ENCODE peak calls at places on chromosomes 11 and 22, in five cellular contexts. One of them, this sample, is unnamed. For H3K4me1, the result is how much of the 10 kb centered on the place peaks cover.

GRCh38 chr11:65560555-65561418 is 2.6 kb upstream of the LTBP3 start:
- DNase-seq in breast epithelium: no peak
- DNase-seq in tibial nerve: no peak
- DNase-seq in body of pancreas: peak
- DNase-seq in heart left ventricle: no peak
- DNase-seq in this sample: peak

GRCh38 chr11:13051257-13051656 is 42.1 kb downstream of the RASSF10 start:
- DNase-seq in heart left ventricle: no peak
- DNase-seq in body of pancreas: no peak
- DNase-seq in breast epithelium: no peak
- DNase-seq in tibial nerve: no peak
- DNase-seq in this sample: no peak

GRCh38 chr11:94728541-94728940 is 39.6 kb upstream of the AMOTL1 start:
- DNase-seq in heart left ventricle: no peak
- DNase-seq in body of pancreas: no peak
- DNase-seq in breast epithelium: no peak
- DNase-seq in tibial nerve: no peak
- DNase-seq in this sample: no peak

GRCh38 chr11:69089258-69089657 is 40.5 kb downstream of the TPCN2 start:
- DNase-seq in tibial nerve: no peak
- DNase-seq in breast epithelium: no peak
- DNase-seq in body of pancreas: peak
- DNase-seq in heart left ventricle: peak
- DNase-seq in this sample: no peak

GRCh38 chr11:95977534-95978174 is 53.7 kb upstream of the MTMR2 start:
- DNase-seq in breast epithelium: no peak
- DNase-seq in tibial nerve: no peak
- DNase-seq in body of pancreas: no peak
- DNase-seq in heart left ventricle: no peak
- DNase-seq in this sample: no peak

GRCh38 chr22:32311551-32312071 is 46.1 kb upstream of the RFPL3 start:
- DNase-seq in breast epithelium: no peak
- DNase-seq in heart left ventricle: no peak
- DNase-seq in body of pancreas: no peak
- DNase-seq in tibial nerve: no peak
- DNase-seq in this sample: no peak

GRCh38 chr11:45282070-45282469 is 4.1 kb downstream of the SYT13 start:
- DNase-seq in body of pancreas: no peak
- DNase-seq in breast epithelium: no peak
- DNase-seq in tibial nerve: no peak
- DNase-seq in heart left ventricle: no peak
- DNase-seq in this sample: peak

GRCh38 chr22:19407649-19408606 is 23.6 kb downstream of the HIRA start:
- DNase-seq in body of pancreas: peak
- DNase-seq in tibial nerve: no peak
- DNase-seq in heart left ventricle: no peak
- DNase-seq in breast epithelium: no peak
- DNase-seq in this sample: no peak

GRCh38 chr11:111063711-111064110 is 181.8 kb upstream of the POU2AF2 start:
- DNase-seq in body of pancreas: no peak
- DNase-seq in heart left ventricle: no peak
- DNase-seq in tibial nerve: no peak
- DNase-seq in breast epithelium: no peak
- DNase-seq in this sample: no peak

GRCh38 chr22:46619240-46619829 is 851 bp upstream of the GRAMD4 start:
- DNase-seq in breast epithelium: no peak
- DNase-seq in tibial nerve: no peak
- DNase-seq in heart left ventricle: no peak
- DNase-seq in body of pancreas: no peak
- DNase-seq in this sample: no peak

GRCh38 chr11:80718611-80719291 is 1277.9 kb upstream of the TENM4 start:
- DNase-seq in tibial nerve: no peak
- DNase-seq in heart left ventricle: no peak
- DNase-seq in breast epithelium: no peak
- DNase-seq in body of pancreas: no peak
- DNase-seq in this sample: no peak

GRCh38 chr11:72625746-72626636 is 48.2 kb downstream of the PDE2A start:
- DNase-seq in tibial nerve: peak
- DNase-seq in breast epithelium: peak
- DNase-seq in heart left ventricle: peak
- DNase-seq in body of pancreas: peak
- DNase-seq in this sample: peak

GRCh38 chr11:88068848-88069554 is 106.2 kb downstream of the RAB38 start:
- DNase-seq in tibial nerve: no peak
- DNase-seq in body of pancreas: no peak
- DNase-seq in heart left ventricle: peak
- DNase-seq in breast epithelium: no peak
- DNase-seq in this sample: no peak

GRCh38 chr11:103322861-103323260 is 213.6 kb downstream of the DYNC2H1 start:
- DNase-seq in body of pancreas: no peak
- DNase-seq in heart left ventricle: no peak
- DNase-seq in tibial nerve: no peak
- DNase-seq in breast epithelium: no peak
- DNase-seq in this sample: no peak

GRCh38 chr11:63866211-63866610 is 27.3 kb downstream of the MARK2 start:
- DNase-seq in tibial nerve: peak
- DNase-seq in body of pancreas: peak
- DNase-seq in heart left ventricle: no peak
- DNase-seq in breast epithelium: no peak
- DNase-seq in this sample: peak

GRCh38 chr11:129109701-129110100 is 82.4 kb downstream of the ARHGAP32 start:
- DNase-seq in tibial nerve: no peak
- DNase-seq in body of pancreas: no peak
- DNase-seq in heart left ventricle: no peak
- DNase-seq in breast epithelium: no peak
- DNase-seq in this sample: no peak

GRCh38 chr11:45082744-45083543 is 63.5 kb upstream of the PRDM11 start:
- DNase-seq in heart left ventricle: no peak
- DNase-seq in breast epithelium: no peak
- DNase-seq in body of pancreas: no peak
- DNase-seq in tibial nerve: no peak
- DNase-seq in this sample: no peak

GRCh38 chr11:117915219-117915618 is 14.0 kb downstream of the TMPRSS13 start:
- DNase-seq in breast epithelium: peak
- DNase-seq in heart left ventricle: no peak
- DNase-seq in tibial nerve: no peak
- DNase-seq in body of pancreas: no peak
- DNase-seq in this sample: no peak

GRCh38 chr11:96082002-96082899 is 158.3 kb upstream of the MTMR2 start:
- DNase-seq in tibial nerve: no peak
- DNase-seq in heart left ventricle: no peak
- DNase-seq in body of pancreas: no peak
- DNase-seq in breast epithelium: no peak
- DNase-seq in this sample: no peak

GRCh38 chr22:19678949-19679348 is 35.4 kb upstream of the SEPTIN5 start:
- DNase-seq in body of pancreas: no peak
- DNase-seq in tibial nerve: no peak
- DNase-seq in heart left ventricle: no peak
- DNase-seq in breast epithelium: peak
- DNase-seq in this sample: no peak

GRCh38 chr11:110908401-110909106 is 196.3 kb upstream of the ARHGAP20 start:
- DNase-seq in heart left ventricle: no peak
- DNase-seq in breast epithelium: no peak
- DNase-seq in body of pancreas: no peak
- DNase-seq in tibial nerve: no peak
- DNase-seq in this sample: no peak

GRCh38 chr11:7167976-7168740 is 79.4 kb downstream of the RBMXL2 start:
- DNase-seq in breast epithelium: no peak
- DNase-seq in body of pancreas: no peak
- DNase-seq in tibial nerve: no peak
- DNase-seq in heart left ventricle: no peak
- DNase-seq in this sample: no peak

GRCh38 chr11:88886796-88887195 is 179.0 kb downstream of the GRM5 start:
- DNase-seq in tibial nerve: no peak
- DNase-seq in body of pancreas: no peak
- DNase-seq in breast epithelium: no peak
- DNase-seq in heart left ventricle: no peak
- DNase-seq in this sample: no peak

GRCh38 chr11:22192289-22192641 is 620 bp upstream of the ANO5 start:
- DNase-seq in body of pancreas: peak
- DNase-seq in breast epithelium: no peak
- DNase-seq in heart left ventricle: no peak
- DNase-seq in tibial nerve: no peak
- DNase-seq in this sample: peak

GRCh38 chr22:20280866-20281265 is 12.7 kb upstream of the RTN4R start:
- DNase-seq in tibial nerve: no peak
- DNase-seq in body of pancreas: no peak
- DNase-seq in breast epithelium: no peak
- DNase-seq in heart left ventricle: no peak
- DNase-seq in this sample: no peak

DNA sequence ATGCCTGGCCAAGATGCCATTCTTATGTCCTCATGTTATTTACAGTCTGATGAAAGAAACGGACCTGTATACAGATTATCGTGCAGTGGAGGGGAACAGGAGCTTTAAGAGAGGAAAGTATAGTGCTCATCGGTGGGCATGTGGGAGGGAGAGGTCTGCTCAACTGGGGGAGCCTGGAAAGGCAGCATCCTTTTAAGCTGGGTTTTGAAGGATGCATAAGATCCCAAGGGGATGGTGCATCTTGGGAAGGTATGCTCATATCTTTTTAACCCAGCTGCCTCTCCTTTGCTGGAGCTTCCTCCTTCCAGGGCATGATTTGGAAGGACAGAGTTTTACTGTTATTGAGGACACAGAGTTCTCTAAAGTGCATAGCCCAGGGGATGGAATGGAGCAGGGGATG is 34.8 kb downstream of the MIAT start:
- DNase-seq in breast epithelium: no peak
- DNase-seq in body of pancreas: no peak
- DNase-seq in tibial nerve: no peak
- DNase-seq in heart left ventricle: no peak
- DNase-seq in this sample: no peak
- TF ChIP-seq POLR2A in breast epithelium: no peak
- TF ChIP-seq POLR2A in body of pancreas: no peak
- TF ChIP-seq POLR2A in tibial nerve: no peak
- TF ChIP-seq POLR2A in heart left ventricle: no peak
- TF ChIP-seq POLR2A in this sample: no peak

GRCh38 chr11:47532597-47533213 is 20.2 kb downstream of the CELF1 start:
- DNase-seq in heart left ventricle: no peak
- DNase-seq in body of pancreas: no peak
- DNase-seq in breast epithelium: no peak
- DNase-seq in tibial nerve: no peak
- DNase-seq in this sample: no peak
- H3K4me1 ChIP-seq in heart left ventricle: half or more
- H3K4me1 ChIP-seq in body of pancreas: under half
- H3K4me1 ChIP-seq in breast epithelium: under half
- H3K4me1 ChIP-seq in tibial nerve: under half
- H3K4me1 ChIP-seq in this sample: under half

GRCh38 chr11:84022221-84022620 is 736.1 kb upstream of the CCDC90B start:
- DNase-seq in tibial nerve: no peak
- DNase-seq in heart left ventricle: no peak
- DNase-seq in body of pancreas: no peak
- DNase-seq in breast epithelium: no peak
- DNase-seq in this sample: no peak

GRCh38 chr11:84021291-84021690 is 735.1 kb upstream of the CCDC90B start:
- DNase-seq in heart left ventricle: no peak
- DNase-seq in tibial nerve: no peak
- DNase-seq in breast epithelium: no peak
- DNase-seq in body of pancreas: no peak
- DNase-seq in this sample: no peak

GRCh38 chr11:84019576-84020194 is 733.5 kb upstream of the CCDC90B start:
- DNase-seq in heart left ventricle: no peak
- DNase-seq in body of pancreas: no peak
- DNase-seq in tibial nerve: no peak
- DNase-seq in breast epithelium: no peak
- DNase-seq in this sample: no peak

DNA sequence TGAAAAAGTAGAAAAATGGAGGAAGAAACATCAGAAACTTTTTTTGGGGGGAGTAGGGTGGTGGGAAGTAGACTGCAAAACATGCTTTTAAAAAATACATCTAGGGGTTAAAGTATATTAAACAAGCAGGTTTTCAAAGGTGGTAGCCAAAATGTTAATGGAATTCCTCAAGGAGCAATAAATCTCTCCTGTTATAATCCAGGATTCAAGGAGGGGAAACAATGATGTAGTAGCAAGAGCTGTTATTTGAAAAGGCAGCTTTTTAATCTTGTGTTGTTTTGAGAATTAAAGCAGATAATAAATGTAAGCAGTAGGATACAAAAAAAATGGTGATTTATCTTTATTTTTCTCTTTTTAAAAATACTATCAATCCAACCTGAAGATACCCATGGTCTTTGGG is 736.5 kb upstream of the CCDC90B start:
- DNase-seq in tibial nerve: no peak
- DNase-seq in breast epithelium: no peak
- DNase-seq in body of pancreas: no peak
- DNase-seq in heart left ventricle: no peak
- DNase-seq in this sample: no peak
- H3K27ac ChIP-seq in tibial nerve: no peak
- H3K27ac ChIP-seq in breast epithelium: no peak
- H3K27ac ChIP-seq in body of pancreas: no peak
- H3K27ac ChIP-seq in heart left ventricle: no peak
- H3K27ac ChIP-seq in this sample: no peak

GRCh38 chr11:112073941-112074811 is at the start of the genes NKAPD1 and PIH1D2:
- DNase-seq in heart left ventricle: peak
- DNase-seq in breast epithelium: peak
- DNase-seq in tibial nerve: peak
- DNase-seq in body of pancreas: peak
- DNase-seq in this sample: peak
- TF ChIP-seq POLR2A in heart left ventricle: no peak
- TF ChIP-seq POLR2A in breast epithelium: no peak
- TF ChIP-seq POLR2A in tibial nerve: peak
- TF ChIP-seq POLR2A in body of pancreas: peak
- TF ChIP-seq POLR2A in this sample: peak

GRCh38 chr22:28791124-28791523 is 9.2 kb downstream of the XBP1 start:
- DNase-seq in heart left ventricle: no peak
- DNase-seq in breast epithelium: no peak
- DNase-seq in tibial nerve: no peak
- DNase-seq in body of pancreas: no peak
- DNase-seq in this sample: no peak
- H3K4me1 ChIP-seq in heart left ventricle: under half
- H3K4me1 ChIP-seq in breast epithelium: under half
- H3K4me1 ChIP-seq in tibial nerve: under half
- H3K4me1 ChIP-seq in body of pancreas: under half
- H3K4me1 ChIP-seq in this sample: under half

GRCh38 chr22:23365961-23366360 is 185.7 kb downstream of the BCR start:
- DNase-seq in tibial nerve: no peak
- DNase-seq in body of pancreas: no peak
- DNase-seq in breast epithelium: no peak
- DNase-seq in heart left ventricle: no peak
- DNase-seq in this sample: no peak

GRCh38 chr22:23361676-23362075 is 181.4 kb downstream of the BCR start:
- DNase-seq in body of pancreas: no peak
- DNase-seq in breast epithelium: no peak
- DNase-seq in tibial nerve: no peak
- DNase-seq in heart left ventricle: no peak
- DNase-seq in this sample: no peak

GRCh38 chr22:23365524-23365923 is 185.2 kb downstream of the BCR start:
- DNase-seq in breast epithelium: no peak
- DNase-seq in heart left ventricle: no peak
- DNase-seq in body of pancreas: no peak
- DNase-seq in tibial nerve: no peak
- DNase-seq in this sample: no peak

GRCh38 chr22:23364389-23364788 is 184.1 kb downstream of the BCR start:
- DNase-seq in breast epithelium: no peak
- DNase-seq in tibial nerve: no peak
- DNase-seq in body of pancreas: no peak
- DNase-seq in heart left ventricle: no peak
- DNase-seq in this sample: no peak

GRCh38 chr22:23363683-23364082 is 183.4 kb downstream of the BCR start:
- DNase-seq in tibial nerve: no peak
- DNase-seq in heart left ventricle: no peak
- DNase-seq in breast epithelium: no peak
- DNase-seq in body of pancreas: no peak
- DNase-seq in this sample: no peak
- H3K27ac ChIP-seq in tibial nerve: no peak
- H3K27ac ChIP-seq in heart left ventricle: no peak
- H3K27ac ChIP-seq in breast epithelium: no peak
- H3K27ac ChIP-seq in body of pancreas: no peak
- H3K27ac ChIP-seq in this sample: no peak

This sample was measured in thyroid gland.